ENCODE peak calls at places on chromosomes 3 and 15, in seven cellular contexts. E is breast epithelium, R is transverse colon, G is BE2C, S is adrenal gland, F is ovary, U is kidney. Z is an unnamed sample.

GRCh38 chr3:107224001-107224596 is 153.1 kb upstream of the CCDC54 start:
- DNase-seq in F (no peak), G (no peak), E (no peak), S (no peak), R (no peak), U (no peak), Z (no peak)

GRCh38 chr3:72836409-72836808 is 11.8 kb downstream of the SHQ1 start:
- DNase-seq in G (no peak), S (no peak), E (no peak), U (no peak), R (no peak), F (no peak), Z (no peak)

GRCh38 chr3:13651057-13651400 is 102.1 kb downstream of the FBLN2 start:
- DNase-seq in R (no peak), G (no peak), S (no peak), E (no peak), U (no peak), F (no peak), Z (no peak)

GRCh38 chr3:15327941-15328340 is 4.4 kb downstream of the SH3BP5 start:
- DNase-seq in E (no peak), R (peak; percentile 62), U (no peak), F (no peak), G (no peak), S (peak; percentile 66), Z (no peak)

GRCh38 chr3:45043715-45044299 is 17.7 kb downstream of the CLEC3B start:
- DNase-seq in F (no peak), R (no peak), U (no peak), G (no peak), S (no peak), E (no peak), Z (no peak)

GRCh38 chr3:25863560-25863959 is 73.7 kb downstream of the OXSM start:
- DNase-seq in E (no peak), S (no peak), F (no peak), R (no peak), G (no peak), U (no peak), Z (no peak)

GRCh38 chr3:155704771-155705559 is 39.9 kb downstream of the PLCH1 start:
- DNase-seq in F (no peak), G (no peak), R (no peak), E (no peak), S (no peak), U (no peak), Z (peak; percentile 64)

GRCh38 chr3:47433796-47434195 is 41.9 kb downstream of the SCAP start:
- DNase-seq in G (no peak), F (no peak), E (no peak), R (peak; percentile 69), U (no peak), S (no peak), Z (no peak)

GRCh38 chr15:61702224-61703120 is 357.8 kb downstream of the VPS13C start:
- DNase-seq in G (no peak), U (no peak), R (no peak), E (no peak), S (no peak), F (no peak), Z (no peak)

GRCh38 chr15:47824185-47824584 is 106.9 kb downstream of the SEMA6D start:
- DNase-seq in S (no peak), E (no peak), G (peak; percentile 27), U (no peak), F (no peak), R (no peak), Z (no peak)

GRCh38 chr15:50542051-50542450 is 4.4 kb downstream of the USP50 start:
- DNase-seq in S (no peak), R (no peak), E (no peak), G (no peak), U (no peak), F (no peak), Z (peak; percentile 56)

GRCh38 chr3:33989229-33989628 is 190.8 kb downstream of the PDCD6IP start:
- DNase-seq in R (no peak), U (no peak), G (no peak), E (no peak), S (no peak), F (no peak), Z (no peak)

GRCh38 chr15:100340721-100341661 is 784 bp downstream of the ADAMTS17 start:
- DNase-seq in E (no peak), G (no peak), F (no peak), S (no peak), R (peak; percentile 41), U (peak; percentile 68), Z (no peak)

GRCh38 chr3:141308588-141309218 is 59.6 kb upstream of the ZBTB38 start:
- DNase-seq in G (peak; percentile 50), F (peak; percentile 50), U (peak; percentile 85), S (peak; percentile 70), R (peak; percentile 39), E (no peak), Z (peak; percentile 68)

GRCh38 chr3:152902141-152902669 is 67.3 kb downstream of the P2RY1 start:
- DNase-seq in U (no peak), G (no peak), R (no peak), F (no peak), E (no peak), S (no peak), Z (no peak)

GRCh38 chr3:13544293-13544831 is 4.6 kb upstream of the FBLN2 start:
- DNase-seq in G (no peak), S (no peak), R (no peak), F (no peak), U (peak; percentile 43), E (no peak), Z (no peak)

DNA sequence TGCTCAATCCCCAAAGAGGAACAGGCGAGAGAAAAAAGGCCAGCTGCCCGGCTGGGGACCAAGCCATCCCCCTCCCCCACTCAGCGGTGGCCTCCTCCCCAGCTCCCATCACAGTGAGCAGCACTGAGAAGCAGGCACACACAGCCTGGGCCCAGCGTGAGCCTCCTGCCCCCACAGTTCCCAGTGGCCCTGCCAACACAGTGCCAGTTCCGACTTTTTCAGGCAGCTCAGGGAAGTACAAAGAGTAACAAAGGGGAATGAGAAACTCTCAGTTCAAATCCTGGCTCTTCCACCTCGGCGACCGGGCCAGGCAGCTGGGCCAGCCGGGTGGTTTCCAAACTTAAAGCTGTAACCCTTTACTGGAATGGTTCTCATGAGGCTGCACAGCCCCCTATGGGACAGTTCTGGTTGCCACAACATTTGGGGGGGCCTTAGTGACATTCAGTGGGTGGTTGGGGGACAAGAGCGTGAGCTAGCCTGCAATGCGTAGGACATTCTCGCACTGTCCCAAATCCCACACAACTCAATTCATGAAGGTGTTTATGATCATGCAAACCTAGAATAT is 18.4 kb downstream of the TNK2 start:
- DNase-seq in S (no peak), E (no peak), U (no peak), R (no peak), G (no peak), F (no peak), Z (no peak)
- H3K4me1 ChIP-seq in S (peaks cover 3% of the 10 kb centered on the region), E (peaks cover 4% of the 10 kb centered on the region), U (peaks cover 20% of the 10 kb centered on the region), R (peaks cover 15% of the 10 kb centered on the region), G (peaks cover 9% of the 10 kb centered on the region), F (peaks cover 27% of the 10 kb centered on the region), Z (peaks cover 83% of the 10 kb centered on the region)

GRCh38 chr15:80916056-80916455 is 73.6 kb downstream of the MESD start:
- DNase-seq in F (no peak), R (no peak), G (no peak), E (no peak), S (no peak), U (no peak), Z (no peak)

GRCh38 chr15:80918440-80918839 is 71.2 kb downstream of the MESD start:
- DNase-seq in G (no peak), F (no peak), S (no peak), E (no peak), U (no peak), R (no peak), Z (no peak)

GRCh38 chr15:80913541-80913940 is 76.1 kb downstream of the MESD start:
- DNase-seq in G (no peak), R (no peak), E (no peak), F (no peak), U (no peak), S (no peak), Z (no peak)

GRCh38 chr15:80912673-80913072 is 76.9 kb downstream of the MESD start:
- DNase-seq in F (no peak), R (no peak), E (no peak), S (no peak), G (no peak), U (no peak), Z (no peak)

GRCh38 chr15:80915462-80915861 is 74.2 kb downstream of the MESD start:
- DNase-seq in U (no peak), S (no peak), G (no peak), E (no peak), R (no peak), F (no peak), Z (no peak)
- TF ChIP-seq CTCF in U (no peak), S (no peak), G (no peak), E (no peak), R (no peak), F (no peak), Z (no peak)

GRCh38 chr3:185721970-185722369 is 102.9 kb downstream of the IGF2BP2 start:
- DNase-seq in U (no peak), F (no peak), E (no peak), S (no peak), G (no peak), R (no peak), Z (no peak)
- H3K4me1 ChIP-seq in U (no peaks in the 10 kb centered on the region), F (no peaks in the 10 kb centered on the region), E (no peaks in the 10 kb centered on the region), S (no peaks in the 10 kb centered on the region), G (no peaks in the 10 kb centered on the region), R (no peaks in the 10 kb centered on the region), Z (peaks cover 12% of the 10 kb centered on the region)

GRCh38 chr15:45089712-45090373 is 24.1 kb downstream of the DUOX2 start:
- DNase-seq in F (no peak), E (no peak), S (no peak), G (no peak), U (no peak), R (no peak), Z (no peak)
- TF ChIP-seq CTCF in F (no peak), E (no peak), S (no peak), G (no peak), U (no peak), R (no peak), Z (no peak)

DNA sequence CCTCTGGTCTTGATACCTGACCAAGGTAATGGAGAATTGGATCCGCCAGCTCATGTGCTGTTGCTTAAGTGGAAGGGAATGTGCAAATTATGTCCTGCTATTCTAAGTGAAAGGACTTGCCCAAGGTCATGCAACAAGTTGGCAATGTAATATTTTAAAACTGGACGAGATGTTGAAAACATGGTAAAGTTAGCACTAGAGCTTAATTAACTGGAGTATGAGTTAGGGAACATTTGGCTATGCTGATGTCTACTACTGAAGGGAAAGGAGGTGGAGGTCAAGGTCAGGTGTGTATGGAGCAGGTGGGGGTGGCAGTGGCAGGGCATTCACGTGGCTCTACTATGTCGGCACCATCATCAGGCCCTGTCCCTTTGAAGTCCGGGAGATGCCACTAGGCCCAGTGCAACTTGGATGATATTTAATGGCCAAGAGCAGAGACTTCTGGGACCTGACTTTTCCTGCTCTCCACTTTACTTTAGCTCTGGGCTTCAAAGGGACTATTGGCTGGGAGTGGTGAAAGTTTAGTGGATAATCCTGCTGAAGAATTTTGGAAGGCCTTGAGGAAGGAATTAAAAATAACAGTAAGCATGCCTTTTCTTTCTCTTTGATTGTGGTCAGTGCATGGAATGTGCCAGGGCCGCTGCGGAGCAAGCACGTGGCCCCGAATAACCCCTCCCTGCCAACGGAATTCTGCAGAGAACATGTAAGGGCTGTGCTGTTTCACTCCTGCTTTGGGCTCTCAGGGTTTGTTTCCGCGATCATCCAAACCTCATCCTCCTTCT is 14.9 kb downstream of the SMAD3 start:
- DNase-seq in S (peak; percentile 68), U (peak; percentile 81), E (no peak), R (no peak), G (no peak), F (peak; percentile 73), Z (peak; percentile 95)
- H3K4me1 ChIP-seq in S (peaks cover 15% of the 10 kb centered on the region), U (peaks cover 50% of the 10 kb centered on the region), E (peaks cover 4% of the 10 kb centered on the region), R (peaks cover 57% of the 10 kb centered on the region), G (no peaks in the 10 kb centered on the region), F (peaks cover 45% of the 10 kb centered on the region), Z (peaks cover 44% of the 10 kb centered on the region)

Z was measured in cardiac muscle cell.